ENCODE peak calls at places on chromosomes 1 and 21, in eight cellular contexts. Q is A549, T is glutamatergic neuron, C is HCT116, K is RWPE1, H is Calu3, M is fibroblast of pulmonary artery, Y is AG04450. I is an unnamed sample.

GRCh38 chr1:227791425-227792090 is 23.9 kb upstream of the PRSS38 start:
- DNase-seq in Q (no peak), T (no peak), C (no peak), K (no peak), H (no peak), M (no peak), Y (no peak), I (no peak)

GRCh38 chr1:53401815-53402745 is 57.1 kb upstream of the DMRTB1 start:
- DNase-seq in Q (no peak), T (no peak), C (no peak), K (no peak), H (no peak), M (no peak), Y (no peak), I (no peak)

GRCh38 chr1:53121319-53122172 is 20.9 kb downstream of the SLC1A7 start:
- DNase-seq in Q (no peak), T (peak; percentile 63), C (no peak), K (no peak), H (peak; percentile 28), M (peak; percentile 61), Y (no peak), I (peak; percentile 83)

GRCh38 chr1:78536427-78536826 is 45.7 kb downstream of the PTGFR start:
- DNase-seq in Q (no peak), T (no peak), C (no peak), K (no peak), H (no peak), M (no peak), Y (peak; percentile 18), I (peak; percentile 37)

GRCh38 chr1:160101717-160102522 is 3.5 kb upstream of the IGSF8 start:
- DNase-seq in Q (no peak), T (no peak), C (no peak), K (no peak), H (no peak), M (no peak), Y (no peak), I (no peak)

GRCh38 chr1:35220976-35221375 is 28.0 kb upstream of the SFPQ start:
- DNase-seq in Q (peak; percentile 45), T (no peak), C (peak; percentile 48), K (peak; percentile 36), H (peak; percentile 20), M (peak; percentile 28), Y (no peak), I (no peak)

GRCh38 chr1:1880617-1881312 is 10.1 kb downstream of the GNB1 start:
- DNase-seq in Q (no peak), T (no peak), C (no peak), K (no peak), H (no peak), M (no peak), Y (no peak), I (no peak)

GRCh38 chr1:209607102-209607794 is 23.7 kb downstream of the CAMK1G start:
- DNase-seq in Q (peak; percentile 70), T (no peak), C (no peak), K (peak; percentile 70), H (peak; percentile 36), M (no peak), Y (no peak), I (peak; percentile 10)

GRCh38 chr1:183840140-183840539 is 35.2 kb downstream of the RGL1 start:
- DNase-seq in Q (no peak), T (no peak), C (peak; percentile 4), K (peak; percentile 41), H (no peak), M (peak; percentile 48), Y (no peak), I (peak; percentile 75)

GRCh38 chr1:41616563-41616962 is 132.1 kb upstream of the EDN2 start:
- DNase-seq in Q (no peak), T (no peak), C (no peak), K (no peak), H (no peak), M (no peak), Y (no peak), I (no peak)

GRCh38 chr1:35923841-35924240 is 7.1 kb upstream of the AGO3 start:
- DNase-seq in Q (no peak), T (no peak), C (no peak), K (no peak), H (no peak), M (no peak), Y (no peak), I (no peak)

GRCh38 chr1:213374369-213374768 is 323.3 kb downstream of the RPS6KC1 start:
- DNase-seq in Q (peak; percentile 76), T (peak; percentile 93), C (peak; percentile 40), K (peak; percentile 65), H (peak; percentile 90), M (peak; percentile 61), Y (no peak), I (peak; percentile 4)

GRCh38 chr1:177173976-177174375 is 3.2 kb downstream of the BRINP2 start:
- DNase-seq in Q (no peak), T (no peak), C (no peak), K (no peak), H (no peak), M (no peak), Y (no peak), I (no peak)

GRCh38 chr1:68173283-68174172 is 58.8 kb downstream of the WLS start:
- DNase-seq in Q (no peak), T (no peak), C (no peak), K (peak; percentile 5), H (no peak), M (peak; percentile 42), Y (no peak), I (peak; percentile 78)

GRCh38 chr1:228340686-228341449 is 65.8 kb downstream of the TRIM11 start:
- DNase-seq in Q (no peak), T (peak; percentile 30), C (no peak), K (no peak), H (peak; percentile 73), M (no peak), Y (no peak), I (no peak)

GRCh38 chr21:20108976-20109375 is 889.2 kb upstream of the NCAM2 start:
- DNase-seq in Q (no peak), T (no peak), C (no peak), K (no peak), H (no peak), M (no peak), Y (no peak), I (no peak)

GRCh38 chr1:158527190-158527815 is 26.9 kb downstream of the OR6Y1 start:
- DNase-seq in Q (peak; percentile 2), T (no peak), C (no peak), K (peak; percentile 20), H (no peak), M (peak; percentile 47), Y (peak; percentile 39), I (peak; percentile 6)

GRCh38 chr1:110672753-110673108 is 2.0 kb downstream of the KCNA3 start:
- DNase-seq in Q (no peak), T (no peak), C (no peak), K (no peak), H (no peak), M (no peak), Y (no peak), I (no peak)

GRCh38 chr1:75970631-75971030 is 38.4 kb upstream of the ASB17 start:
- DNase-seq in Q (no peak), T (no peak), C (no peak), K (no peak), H (no peak), M (no peak), Y (no peak), I (no peak)

GRCh38 chr1:88647749-88648415 is 36.2 kb upstream of the PKN2 start:
- DNase-seq in Q (no peak), T (no peak), C (no peak), K (no peak), H (no peak), M (no peak), Y (no peak), I (no peak)

GRCh38 chr1:178774263-178774662 is 49.2 kb downstream of the RALGPS2 start:
- DNase-seq in Q (no peak), T (no peak), C (no peak), K (peak; percentile 7), H (no peak), M (peak; percentile 61), Y (no peak), I (no peak)

GRCh38 chr1:165075725-165076370 is 280.7 kb downstream of the LMX1A start:
- DNase-seq in Q (peak; percentile 24), T (peak; percentile 54), C (no peak), K (peak; percentile 13), H (peak; percentile 48), M (peak; percentile 39), Y (no peak), I (no peak)
- TF ChIP-seq CTCF in Q (peak; percentile 52), T (peak; percentile 71), C (peak; percentile 16), K (peak; percentile 20), H (no peak), M (peak; percentile 71), Y (peak; percentile 59), I (peak; percentile 55)

DNA sequence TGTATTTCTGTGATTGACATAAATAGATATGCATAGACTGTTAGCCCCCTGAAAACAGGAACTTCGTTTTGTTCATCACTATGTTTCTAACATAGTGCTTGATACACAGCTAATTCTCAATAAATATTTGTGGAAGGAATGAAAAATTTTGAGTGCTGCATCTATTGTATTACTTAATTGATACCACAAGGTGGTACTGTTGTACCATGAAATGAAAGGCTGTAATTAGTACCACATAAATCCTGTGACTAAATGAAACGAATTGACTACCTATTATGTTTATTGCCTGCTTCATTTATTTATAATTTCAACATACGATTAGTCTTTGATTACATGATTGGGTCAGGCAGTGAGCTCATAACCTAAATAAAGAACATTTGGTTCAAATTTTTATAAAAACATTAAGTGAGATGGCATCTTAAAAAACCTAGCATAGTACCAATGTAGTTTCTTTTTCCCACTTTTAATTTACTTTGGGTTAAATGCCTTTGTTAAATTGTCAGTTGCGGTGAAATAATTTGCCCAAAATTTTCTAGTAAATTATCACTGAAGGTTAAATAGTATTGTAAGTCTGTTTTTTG is 15.0 kb upstream of the TGFB2 start:
- DNase-seq in Q (peak; percentile 43), T (no peak), C (peak; percentile 31), K (no peak), H (no peak), M (peak; percentile 74), Y (no peak), I (peak; percentile 27)
- TF ChIP-seq CTCF in Q (peak; percentile 92), T (peak; percentile 76), C (peak; percentile 63), K (peak; percentile 61), H (peak; percentile 52), M (peak; percentile 43), Y (peak; percentile 55), I (peak; percentile 53)

GRCh38 chr1:87221008-87221407 is 107.7 kb upstream of the LMO4 start:
- DNase-seq in Q (no peak), T (no peak), C (no peak), K (peak; percentile 5), H (no peak), M (no peak), Y (no peak), I (peak; percentile 47)
- TF ChIP-seq CTCF in Q (no peak), T (no peak), C (no peak), K (no peak), H (no peak), M (no peak), Y (no peak), I (no peak)

DNA sequence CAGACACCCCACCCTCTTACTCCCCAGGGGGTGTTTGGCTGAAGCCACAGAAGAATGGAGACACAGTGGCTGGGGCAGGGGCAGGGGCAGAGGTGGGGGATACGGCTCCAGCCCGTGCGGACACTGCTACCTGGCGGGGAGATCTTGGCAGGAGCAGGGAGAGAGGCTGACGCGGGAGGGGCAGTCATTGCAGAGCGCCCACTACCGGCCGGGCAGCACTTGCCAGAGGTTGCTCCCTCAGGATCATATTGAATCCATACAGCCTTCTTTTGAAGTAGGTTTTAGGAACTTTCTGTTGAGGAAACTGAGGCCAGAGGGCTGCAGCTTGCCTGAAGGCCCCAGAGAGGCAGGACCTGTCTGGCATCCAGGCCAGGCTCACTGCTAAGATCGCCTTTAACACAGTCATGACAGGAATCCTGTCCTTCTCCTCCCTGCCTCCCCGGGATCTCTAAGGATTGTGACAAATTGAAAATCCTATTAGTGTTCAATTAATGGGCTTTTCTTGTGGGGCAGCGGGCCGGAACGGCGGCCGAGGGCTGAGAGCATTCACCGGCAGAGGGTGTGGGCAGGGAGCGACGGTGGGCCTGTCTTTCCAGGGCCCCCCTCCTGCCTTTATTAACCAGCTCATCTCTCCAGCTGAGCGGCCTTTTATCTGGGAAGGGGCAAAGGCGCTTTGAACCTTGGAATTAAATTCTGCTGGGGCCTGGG is 65.5 kb upstream of the WNT4 start:
- DNase-seq in Q (no peak), T (peak; percentile 69), C (no peak), K (no peak), H (peak; percentile 15), M (no peak), Y (no peak), I (no peak)
- TF ChIP-seq CTCF in Q (peak; percentile 35), T (no peak), C (peak; percentile 33), K (no peak), H (no peak), M (no peak), Y (no peak), I (peak; percentile 5)